ENCODE peak calls at places on chromosomes 5 and 9, in five cellular contexts. One of them, this sample, is unnamed.
A peak's percentile ranks its signal among the peaks of the same experiment; 100 is the strongest.

GRCh38 chr5:174317261-174317894 is 271.9 kb downstream of the NSG2 start:
- DNase-seq in BJ: no peak
- DNase-seq in GM20000: peak; percentile 39
- DNase-seq in spleen: peak; percentile 45
- DNase-seq in cardiac fibroblast: peak; percentile 54
- DNase-seq in this sample: peak; percentile 63

GRCh38 chr9:21781656-21782055 is 20.8 kb upstream of the MTAP start:
- DNase-seq in BJ: no peak
- DNase-seq in GM20000: no peak
- DNase-seq in spleen: no peak
- DNase-seq in cardiac fibroblast: no peak
- DNase-seq in this sample: no peak

GRCh38 chr9:123867971-123868370 is 62.0 kb downstream of the DENND1A start:
- DNase-seq in BJ: no peak
- DNase-seq in GM20000: no peak
- DNase-seq in spleen: no peak
- DNase-seq in cardiac fibroblast: peak; percentile 28
- DNase-seq in this sample: no peak

GRCh38 chr5:56094579-56095361 is 100.0 kb upstream of the IL6ST start:
- DNase-seq in BJ: no peak
- DNase-seq in GM20000: no peak
- DNase-seq in spleen: no peak
- DNase-seq in cardiac fibroblast: no peak
- DNase-seq in this sample: no peak

GRCh38 chr9:113715086-113715485 is 161.0 kb upstream of the ZNF618 start:
- DNase-seq in BJ: peak; percentile 32
- DNase-seq in GM20000: no peak
- DNase-seq in spleen: no peak
- DNase-seq in cardiac fibroblast: peak; percentile 58
- DNase-seq in this sample: no peak

GRCh38 chr5:39274388-39275085 is 55.2 kb upstream of the FYB1 start:
- DNase-seq in BJ: no peak
- DNase-seq in GM20000: peak; percentile 59
- DNase-seq in spleen: no peak
- DNase-seq in cardiac fibroblast: peak; percentile 10
- DNase-seq in this sample: no peak

GRCh38 chr9:91191443-91192378 is 170.0 kb downstream of the AUH start:
- DNase-seq in BJ: no peak
- DNase-seq in GM20000: no peak
- DNase-seq in spleen: no peak
- DNase-seq in cardiac fibroblast: no peak
- DNase-seq in this sample: no peak

GRCh38 chr9:72006481-72006880 is 53.9 kb downstream of the C9orf57 start:
- DNase-seq in BJ: no peak
- DNase-seq in GM20000: no peak
- DNase-seq in spleen: no peak
- DNase-seq in cardiac fibroblast: peak; percentile 40
- DNase-seq in this sample: no peak

GRCh38 chr5:110333384-110333783 is 393.1 kb downstream of the TMEM232 start:
- DNase-seq in BJ: no peak
- DNase-seq in GM20000: no peak
- DNase-seq in spleen: no peak
- DNase-seq in cardiac fibroblast: peak; percentile 31
- DNase-seq in this sample: no peak

GRCh38 chr5:4018968-4019766 is 423.5 kb downstream of the IRX1 start:
- DNase-seq in BJ: no peak
- DNase-seq in GM20000: no peak
- DNase-seq in spleen: no peak
- DNase-seq in cardiac fibroblast: peak; percentile 48
- DNase-seq in this sample: no peak

DNA sequence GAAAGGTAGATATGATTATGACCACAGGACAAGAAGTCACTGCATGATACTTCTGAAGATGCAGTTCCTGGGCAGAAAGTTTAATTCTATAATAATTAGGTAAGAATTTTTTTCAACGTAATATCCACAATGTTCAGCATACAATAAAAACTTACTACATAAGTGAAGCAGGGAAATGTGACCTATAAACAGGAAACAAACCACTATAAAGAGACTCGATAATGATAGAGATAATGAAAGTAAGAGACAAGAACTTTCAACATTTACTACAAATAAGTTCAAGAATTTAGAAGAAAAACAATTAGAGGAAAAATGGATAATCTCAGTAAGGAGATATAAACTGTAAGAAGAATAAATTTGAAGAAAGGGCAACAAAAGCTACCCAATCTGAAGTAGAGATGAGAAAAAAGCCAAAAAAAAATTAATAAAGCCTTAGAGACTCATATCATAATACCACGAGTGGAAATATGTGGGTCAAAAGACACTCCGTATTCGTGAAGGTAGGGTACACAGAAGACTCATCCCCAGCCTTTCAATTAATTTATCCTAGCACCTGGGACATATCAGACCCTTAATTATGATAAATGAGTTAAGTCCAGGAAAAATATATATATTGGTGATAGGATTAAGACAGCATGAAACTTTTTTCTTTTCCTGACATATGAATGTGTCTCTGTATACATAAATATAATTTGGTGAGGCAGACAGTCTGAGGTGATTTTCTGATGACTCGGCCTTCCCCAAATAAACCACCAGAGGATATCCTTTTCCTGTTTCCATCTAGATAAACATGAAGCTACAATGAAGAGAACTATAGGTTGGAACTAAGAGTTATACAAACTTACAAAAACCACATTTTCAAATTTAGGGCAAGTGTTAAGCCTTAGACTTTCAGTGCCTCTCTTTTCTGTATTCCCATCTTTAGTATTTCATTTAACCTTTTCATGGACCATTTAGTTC is 120.4 kb downstream of the RAPGEF6 start:
- DNase-seq in BJ: no peak
- DNase-seq in GM20000: no peak
- DNase-seq in spleen: no peak
- DNase-seq in cardiac fibroblast: peak; percentile 55
- DNase-seq in this sample: no peak
- TF ChIP-seq CTCF in BJ: peak; percentile 2
- TF ChIP-seq CTCF in GM20000: no peak
- TF ChIP-seq CTCF in spleen: peak; percentile 19
- TF ChIP-seq CTCF in cardiac fibroblast: peak; percentile 19
- TF ChIP-seq CTCF in this sample: no peak

DNA sequence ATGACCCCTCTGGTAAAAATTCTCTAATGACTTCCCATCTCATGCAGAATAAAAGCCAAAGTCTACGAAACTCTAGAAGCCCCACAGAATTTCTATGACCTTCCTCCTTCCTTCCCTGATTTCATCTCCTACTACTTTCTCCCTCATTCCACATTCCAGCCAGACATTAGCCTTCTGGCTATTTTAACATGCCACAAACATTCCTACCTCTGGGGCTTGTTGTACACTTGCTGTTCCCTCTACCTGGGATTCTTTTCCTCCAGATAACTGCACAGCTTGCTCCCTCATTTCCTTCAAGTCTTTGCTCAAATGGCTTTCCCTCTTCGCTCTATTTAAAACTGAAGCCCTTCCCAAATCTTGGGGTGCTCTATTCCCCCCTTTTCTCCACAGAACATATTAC is 60.1 kb downstream of the FBXW11 start:
- DNase-seq in BJ: no peak
- DNase-seq in GM20000: no peak
- DNase-seq in spleen: no peak
- DNase-seq in cardiac fibroblast: no peak
- DNase-seq in this sample: no peak
- TF ChIP-seq CTCF in BJ: peak; percentile 18
- TF ChIP-seq CTCF in GM20000: no peak
- TF ChIP-seq CTCF in spleen: no peak
- TF ChIP-seq CTCF in cardiac fibroblast: no peak
- TF ChIP-seq CTCF in this sample: peak; percentile 35

GRCh38 chr9:4287386-4287785 is 12.5 kb downstream of the GLIS3 start:
- DNase-seq in BJ: no peak
- DNase-seq in GM20000: no peak
- DNase-seq in spleen: no peak
- DNase-seq in cardiac fibroblast: no peak
- DNase-seq in this sample: no peak
- TF ChIP-seq CTCF in BJ: no peak
- TF ChIP-seq CTCF in GM20000: no peak
- TF ChIP-seq CTCF in spleen: no peak
- TF ChIP-seq CTCF in cardiac fibroblast: no peak
- TF ChIP-seq CTCF in this sample: no peak

DNA sequence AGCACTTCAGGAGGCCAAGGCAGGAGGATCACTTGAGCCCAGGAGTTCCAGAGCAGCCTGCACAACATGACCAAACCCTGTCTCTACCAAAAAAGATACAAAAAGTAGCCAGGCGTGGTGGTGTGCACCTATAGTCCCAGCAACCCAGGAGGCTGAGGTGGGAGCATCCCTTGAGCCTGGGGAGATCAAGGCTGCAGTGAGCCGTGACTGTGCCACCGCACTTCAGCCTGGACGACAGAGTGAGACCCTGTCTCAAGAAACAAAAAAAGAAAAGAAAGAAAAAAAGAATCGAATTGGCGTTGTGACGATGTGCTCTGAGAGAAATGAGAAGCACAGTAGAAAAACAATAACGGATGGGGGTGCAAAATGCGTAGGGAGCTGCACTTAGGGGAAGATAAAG is 101.4 kb downstream of the NDFIP1 start:
- DNase-seq in BJ: no peak
- DNase-seq in GM20000: no peak
- DNase-seq in spleen: no peak
- DNase-seq in cardiac fibroblast: no peak
- DNase-seq in this sample: no peak
- TF ChIP-seq CTCF in BJ: no peak
- TF ChIP-seq CTCF in GM20000: no peak
- TF ChIP-seq CTCF in spleen: no peak
- TF ChIP-seq CTCF in cardiac fibroblast: no peak
- TF ChIP-seq CTCF in this sample: no peak

GRCh38 chr9:16640649-16641048 is 229.8 kb downstream of the BNC2 start:
- DNase-seq in BJ: no peak
- DNase-seq in GM20000: no peak
- DNase-seq in spleen: no peak
- DNase-seq in cardiac fibroblast: peak; percentile 30
- DNase-seq in this sample: no peak
- TF ChIP-seq CTCF in BJ: peak; percentile 37
- TF ChIP-seq CTCF in GM20000: no peak
- TF ChIP-seq CTCF in spleen: no peak
- TF ChIP-seq CTCF in cardiac fibroblast: peak; percentile 36
- TF ChIP-seq CTCF in this sample: peak; percentile 38

GRCh38 chr5:93582677-93583524 is at the start of gene NR2F1:
- DNase-seq in BJ: peak; percentile 74
- DNase-seq in GM20000: no peak
- DNase-seq in spleen: no peak
- DNase-seq in cardiac fibroblast: peak; percentile 99
- DNase-seq in this sample: peak; percentile 81

GRCh38 chr5:93584531-93585053 is 1.6 kb downstream of the NR2F1 start:
- DNase-seq in BJ: no peak
- DNase-seq in GM20000: no peak
- DNase-seq in spleen: no peak
- DNase-seq in cardiac fibroblast: no peak
- DNase-seq in this sample: no peak

GRCh38 chr5:93581738-93582414 is 857 bp upstream of the NR2F1-AS1 start:
- DNase-seq in BJ: no peak
- DNase-seq in GM20000: no peak
- DNase-seq in spleen: no peak
- DNase-seq in cardiac fibroblast: peak; percentile 88
- DNase-seq in this sample: no peak

GRCh38 chr5:93583799-93584530 is 943 bp downstream of the NR2F1 start:
- DNase-seq in BJ: no peak
- DNase-seq in GM20000: no peak
- DNase-seq in spleen: peak; percentile 88
- DNase-seq in cardiac fibroblast: peak; percentile 55
- DNase-seq in this sample: no peak

DNA sequence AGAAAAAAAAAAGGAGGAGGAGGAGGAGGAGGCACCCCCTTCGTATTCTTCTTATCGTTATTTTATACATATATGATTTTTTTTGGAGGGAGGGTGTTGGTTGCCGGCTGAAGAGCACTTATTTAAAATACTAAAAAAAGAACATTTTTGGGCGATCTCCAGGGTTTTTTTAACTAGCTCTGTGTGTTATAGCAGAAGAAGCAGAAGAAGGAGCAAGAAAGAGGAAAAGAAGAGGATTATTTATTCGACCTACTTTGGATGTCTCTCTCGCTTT is 440 bp downstream of the NR2F1 start:
- DNase-seq in BJ: no peak
- DNase-seq in GM20000: no peak
- DNase-seq in spleen: no peak
- DNase-seq in cardiac fibroblast: no peak
- DNase-seq in this sample: no peak
- TF ChIP-seq CTCF in BJ: no peak
- TF ChIP-seq CTCF in GM20000: no peak
- TF ChIP-seq CTCF in spleen: no peak
- TF ChIP-seq CTCF in cardiac fibroblast: no peak
- TF ChIP-seq CTCF in this sample: no peak

GRCh38 chr9:1319436-1319835 is 269.3 kb downstream of the DMRT2 start:
- DNase-seq in BJ: no peak
- DNase-seq in GM20000: no peak
- DNase-seq in spleen: no peak
- DNase-seq in cardiac fibroblast: no peak
- DNase-seq in this sample: no peak
- TF ChIP-seq CTCF in BJ: no peak
- TF ChIP-seq CTCF in GM20000: no peak
- TF ChIP-seq CTCF in spleen: no peak
- TF ChIP-seq CTCF in cardiac fibroblast: no peak
- TF ChIP-seq CTCF in this sample: no peak

DNA sequence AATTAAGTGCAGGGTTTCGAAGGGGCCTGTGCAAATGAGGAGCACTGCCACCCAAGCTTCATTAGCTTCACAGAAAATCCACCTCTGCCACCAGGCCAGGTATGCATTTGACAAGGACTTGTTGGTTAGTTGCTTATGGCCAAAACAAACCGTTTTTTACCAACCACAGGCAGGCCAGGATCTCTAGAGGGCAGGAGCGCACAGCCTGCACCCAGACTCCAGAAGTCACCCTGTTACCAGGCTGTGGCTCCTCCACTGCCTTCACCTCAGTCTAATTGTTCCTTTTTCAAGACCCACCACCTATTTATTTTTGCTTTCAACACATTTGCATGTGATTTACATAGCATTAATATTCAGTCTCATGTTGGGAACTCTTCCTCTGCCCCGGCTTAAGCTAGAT is 78.3 kb upstream of the HSPA9 start:
- DNase-seq in BJ: no peak
- DNase-seq in GM20000: no peak
- DNase-seq in spleen: no peak
- DNase-seq in cardiac fibroblast: peak; percentile 52
- DNase-seq in this sample: no peak
- TF ChIP-seq CTCF in BJ: peak; percentile 41
- TF ChIP-seq CTCF in GM20000: no peak
- TF ChIP-seq CTCF in spleen: no peak
- TF ChIP-seq CTCF in cardiac fibroblast: peak; percentile 48
- TF ChIP-seq CTCF in this sample: no peak

GRCh38 chr5:14326035-14326909 is 183.1 kb downstream of the TRIO start:
- DNase-seq in BJ: no peak
- DNase-seq in GM20000: no peak
- DNase-seq in spleen: no peak
- DNase-seq in cardiac fibroblast: no peak
- DNase-seq in this sample: no peak
- TF ChIP-seq CTCF in BJ: peak; percentile 24
- TF ChIP-seq CTCF in GM20000: no peak
- TF ChIP-seq CTCF in spleen: peak; percentile 39
- TF ChIP-seq CTCF in cardiac fibroblast: peak; percentile 11
- TF ChIP-seq CTCF in this sample: peak; percentile 47

This sample was measured in neural crest cell.